ENCODE peak calls at places on chromosomes 6 and 20, in five cellular contexts. T is GM13976, Z is cardiac fibroblast, U is A673, A is HCEC 1CT. B is an unnamed sample.

GRCh38 chr6:154864086-154864430 is 130.8 kb downstream of the SCAF8 start:
- DNase-seq in T (no peak), Z (no peak), U (no peak), A (no peak), B (no peak)

GRCh38 chr20:49608752-49609670 is 41.1 kb upstream of the PTGIS start:
- DNase-seq in T (peak), Z (peak), U (peak), A (no peak), B (peak)

GRCh38 chr6:46219661-46220060 is 48.9 kb upstream of the ENPP5 start:
- DNase-seq in T (no peak), Z (no peak), U (no peak), A (no peak), B (no peak)

GRCh38 chr6:125477849-125478248 is 176.1 kb upstream of the HDDC2 start:
- DNase-seq in T (no peak), Z (peak), U (no peak), A (no peak), B (no peak)

GRCh38 chr6:8831366-8832152 is 396.2 kb upstream of the SLC35B3 start:
- DNase-seq in T (no peak), Z (no peak), U (no peak), A (no peak), B (no peak)

GRCh38 chr20:21432911-21433310 is 35.6 kb upstream of the NKX2-4 start:
- DNase-seq in T (no peak), Z (peak), U (no peak), A (no peak), B (no peak)

GRCh38 chr6:139680819-139681218 is 306.4 kb upstream of the CITED2 start:
- DNase-seq in T (no peak), Z (peak), U (no peak), A (no peak), B (no peak)

GRCh38 chr6:29964904-29965872 is 22.9 kb downstream of the HLA-A start:
- DNase-seq in T (peak), Z (peak), U (peak), A (peak), B (peak)

GRCh38 chr6:100378576-100378975 is 86.1 kb downstream of the SIM1 start:
- DNase-seq in T (no peak), Z (no peak), U (no peak), A (no peak), B (no peak)

GRCh38 chr20:22691369-22692118 is 107.2 kb upstream of the FOXA2 start:
- DNase-seq in T (peak), Z (peak), U (peak), A (peak), B (peak)

GRCh38 chr20:39861381-39861780 is 827.7 kb downstream of the MAFB start:
- DNase-seq in T (no peak), Z (no peak), U (no peak), A (no peak), B (no peak)

GRCh38 chr6:30518505-30518850 is 29.2 kb downstream of the HLA-E start:
- DNase-seq in T (no peak), Z (no peak), U (peak), A (no peak), B (no peak)

GRCh38 chr6:116352515-116353471 is 18.0 kb upstream of the DSE start:
- DNase-seq in T (no peak), Z (peak), U (no peak), A (peak), B (no peak)

GRCh38 chr6:170048615-170049256 is 242.1 kb downstream of the DLL1 start:
- DNase-seq in T (no peak), Z (no peak), U (no peak), A (peak), B (no peak)

GRCh38 chr6:156379392-156379910 is 397.7 kb upstream of the ARID1B start:
- DNase-seq in T (no peak), Z (no peak), U (no peak), A (no peak), B (no peak)

GRCh38 chr20:58111340-58112016 is 117.0 kb downstream of the ANKRD60 start:
- DNase-seq in T (no peak), Z (no peak), U (no peak), A (no peak), B (no peak)